ENCODE peak calls at places on chromosomes 12 and 14, in four cellular contexts. One of them, this sample, is unnamed.
A peak's percentile ranks its signal among the peaks of the same experiment; 100 is the strongest.

GRCh38 chr14:34246206-34246605 is 215.8 kb downstream of the SPTSSA start:
- DNase-seq in transverse colon: no peak
- DNase-seq in IMR-90: no peak
- DNase-seq in effector memory CD4-positive, alpha-beta T cell: no peak
- DNase-seq in this sample: no peak

GRCh38 chr14:63650336-63650952 is 8.8 kb upstream of the WDR89 start:
- DNase-seq in transverse colon: no peak
- DNase-seq in IMR-90: peak; percentile 42
- DNase-seq in effector memory CD4-positive, alpha-beta T cell: peak; percentile 22
- DNase-seq in this sample: no peak

GRCh38 chr14:22112004-22112403 is 438.4 kb upstream of the OR4E1 start:
- DNase-seq in transverse colon: no peak
- DNase-seq in IMR-90: no peak
- DNase-seq in effector memory CD4-positive, alpha-beta T cell: peak; percentile 31
- DNase-seq in this sample: peak; percentile 34

GRCh38 chr12:62128186-62128965 is 131.8 kb upstream of the USP15 start:
- DNase-seq in transverse colon: no peak
- DNase-seq in IMR-90: no peak
- DNase-seq in effector memory CD4-positive, alpha-beta T cell: no peak
- DNase-seq in this sample: no peak

GRCh38 chr14:35229495-35230089 is 62.6 kb upstream of the PSMA6 start:
- DNase-seq in transverse colon: no peak
- DNase-seq in IMR-90: no peak
- DNase-seq in effector memory CD4-positive, alpha-beta T cell: no peak
- DNase-seq in this sample: no peak

GRCh38 chr14:75001899-75002298 is 822 bp upstream of the EIF2B2 start:
- DNase-seq in transverse colon: no peak
- DNase-seq in IMR-90: no peak
- DNase-seq in effector memory CD4-positive, alpha-beta T cell: no peak
- DNase-seq in this sample: no peak

GRCh38 chr12:124881123-124881522 is 17.5 kb upstream of the SCARB1 start:
- DNase-seq in transverse colon: no peak
- DNase-seq in IMR-90: no peak
- DNase-seq in effector memory CD4-positive, alpha-beta T cell: no peak
- DNase-seq in this sample: no peak

GRCh38 chr14:50013198-50013918 is 103.0 kb downstream of the VCPKMT start:
- DNase-seq in transverse colon: no peak
- DNase-seq in IMR-90: no peak
- DNase-seq in effector memory CD4-positive, alpha-beta T cell: no peak
- DNase-seq in this sample: peak; percentile 58

GRCh38 chr14:38721822-38722431 is 381.1 kb downstream of the SEC23A start:
- DNase-seq in transverse colon: peak; percentile 79
- DNase-seq in IMR-90: peak; percentile 31
- DNase-seq in effector memory CD4-positive, alpha-beta T cell: no peak
- DNase-seq in this sample: peak; percentile 86

GRCh38 chr12:79020106-79020505 is 155.5 kb downstream of the SYT1 start:
- DNase-seq in transverse colon: no peak
- DNase-seq in IMR-90: peak; percentile 29
- DNase-seq in effector memory CD4-positive, alpha-beta T cell: no peak
- DNase-seq in this sample: no peak

GRCh38 chr12:10557329-10557728 is 51.6 kb downstream of the EIF2S3B start:
- DNase-seq in transverse colon: no peak
- DNase-seq in IMR-90: no peak
- DNase-seq in effector memory CD4-positive, alpha-beta T cell: no peak
- DNase-seq in this sample: no peak
- H3K4me1 ChIP-seq in transverse colon: no peaks in the 10 kb centered on the region
- H3K4me1 ChIP-seq in IMR-90: no peaks in the 10 kb centered on the region
- H3K4me1 ChIP-seq in effector memory CD4-positive, alpha-beta T cell: peaks cover 2% of the 10 kb centered on the region
- H3K4me1 ChIP-seq in this sample: no peaks in the 10 kb centered on the region

GRCh38 chr14:61472801-61473376 is 151.5 kb downstream of the PRKCH start:
- DNase-seq in transverse colon: peak; percentile 47
- DNase-seq in IMR-90: peak; percentile 24
- DNase-seq in effector memory CD4-positive, alpha-beta T cell: peak; percentile 51
- DNase-seq in this sample: no peak

GRCh38 chr14:61470261-61470953 is 149.0 kb downstream of the PRKCH start:
- DNase-seq in transverse colon: no peak
- DNase-seq in IMR-90: peak; percentile 98
- DNase-seq in effector memory CD4-positive, alpha-beta T cell: no peak
- DNase-seq in this sample: peak; percentile 17

GRCh38 chr14:61472025-61472672 is 150.8 kb downstream of the PRKCH start:
- DNase-seq in transverse colon: no peak
- DNase-seq in IMR-90: peak; percentile 99
- DNase-seq in effector memory CD4-positive, alpha-beta T cell: peak; percentile 27
- DNase-seq in this sample: no peak

GRCh38 chr14:61470954-61471279 is 149.5 kb downstream of the PRKCH start:
- DNase-seq in transverse colon: no peak
- DNase-seq in IMR-90: no peak
- DNase-seq in effector memory CD4-positive, alpha-beta T cell: no peak
- DNase-seq in this sample: peak; percentile 12

GRCh38 chr14:61471297-61471980 is 150.1 kb downstream of the PRKCH start:
- DNase-seq in transverse colon: no peak
- DNase-seq in IMR-90: no peak
- DNase-seq in effector memory CD4-positive, alpha-beta T cell: no peak
- DNase-seq in this sample: peak; percentile 17
- H3K4me1 ChIP-seq in transverse colon: peaks cover 60% of the 10 kb centered on the region
- H3K4me1 ChIP-seq in IMR-90: peaks cover 35% of the 10 kb centered on the region
- H3K4me1 ChIP-seq in effector memory CD4-positive, alpha-beta T cell: peaks cover 70% of the 10 kb centered on the region
- H3K4me1 ChIP-seq in this sample: no peaks in the 10 kb centered on the region

GRCh38 chr14:94821705-94822104 is 51.8 kb upstream of the GSC start:
- DNase-seq in transverse colon: no peak
- DNase-seq in IMR-90: no peak
- DNase-seq in effector memory CD4-positive, alpha-beta T cell: no peak
- DNase-seq in this sample: no peak
- H3K4me1 ChIP-seq in transverse colon: no peaks in the 10 kb centered on the region
- H3K4me1 ChIP-seq in IMR-90: no peaks in the 10 kb centered on the region
- H3K4me1 ChIP-seq in effector memory CD4-positive, alpha-beta T cell: no peaks in the 10 kb centered on the region
- H3K4me1 ChIP-seq in this sample: no peaks in the 10 kb centered on the region

GRCh38 chr14:99570542-99571302 is 33.3 kb downstream of the CCDC85C start:
- DNase-seq in transverse colon: no peak
- DNase-seq in IMR-90: no peak
- DNase-seq in effector memory CD4-positive, alpha-beta T cell: no peak
- DNase-seq in this sample: no peak
- H3K4me1 ChIP-seq in transverse colon: peaks cover 96% of the 10 kb centered on the region
- H3K4me1 ChIP-seq in IMR-90: peaks cover 46% of the 10 kb centered on the region
- H3K4me1 ChIP-seq in effector memory CD4-positive, alpha-beta T cell: no peaks in the 10 kb centered on the region
- H3K4me1 ChIP-seq in this sample: peaks cover 56% of the 10 kb centered on the region

DNA sequence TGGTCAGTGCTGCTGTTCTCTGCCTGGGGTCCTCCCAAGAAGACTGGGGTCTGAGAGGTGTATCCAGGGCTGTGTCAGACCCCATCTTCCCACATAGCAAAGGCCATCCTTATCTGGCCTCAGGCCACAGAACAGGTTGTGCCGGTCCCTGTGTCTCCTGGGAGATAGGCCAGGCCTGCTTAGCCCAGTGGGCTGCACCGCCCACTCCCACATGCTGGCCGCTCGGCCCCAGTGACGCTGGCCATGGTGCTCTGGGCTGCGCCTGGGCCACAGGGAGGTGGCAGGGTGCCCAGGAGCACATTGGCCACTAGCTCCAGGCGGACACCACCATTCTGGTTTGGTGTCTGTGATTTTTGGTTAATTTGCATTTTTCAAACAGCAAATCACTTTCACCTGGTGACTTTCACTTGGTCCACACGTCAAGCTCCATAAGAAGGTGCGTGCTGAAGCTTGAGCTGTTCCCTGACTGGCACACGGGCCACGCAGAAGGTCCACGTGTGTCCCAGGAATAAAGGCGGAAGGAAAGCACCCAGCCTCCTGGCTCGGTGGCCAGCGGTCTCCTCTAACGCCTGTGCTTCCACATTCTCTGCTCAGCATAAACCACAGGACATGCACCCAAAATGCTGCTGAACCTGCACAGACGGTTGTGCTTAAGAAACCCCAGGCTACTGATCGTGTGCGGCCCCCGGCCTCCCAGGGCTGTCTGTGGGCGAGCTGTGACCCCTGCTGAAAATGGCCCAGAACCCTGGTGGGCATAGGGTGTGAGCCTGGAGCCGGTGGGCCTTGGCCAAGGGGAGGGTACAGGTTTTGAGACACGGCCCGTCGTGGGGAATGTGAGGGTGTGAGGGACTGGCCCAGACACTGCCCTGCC is 4.6 kb downstream of the FBRSL1 start:
- DNase-seq in transverse colon: no peak
- DNase-seq in IMR-90: no peak
- DNase-seq in effector memory CD4-positive, alpha-beta T cell: no peak
- DNase-seq in this sample: no peak
- H3K4me1 ChIP-seq in transverse colon: peaks cover 56% of the 10 kb centered on the region
- H3K4me1 ChIP-seq in IMR-90: peaks cover 13% of the 10 kb centered on the region
- H3K4me1 ChIP-seq in effector memory CD4-positive, alpha-beta T cell: peaks cover 66% of the 10 kb centered on the region
- H3K4me1 ChIP-seq in this sample: peaks cover 31% of the 10 kb centered on the region

DNA sequence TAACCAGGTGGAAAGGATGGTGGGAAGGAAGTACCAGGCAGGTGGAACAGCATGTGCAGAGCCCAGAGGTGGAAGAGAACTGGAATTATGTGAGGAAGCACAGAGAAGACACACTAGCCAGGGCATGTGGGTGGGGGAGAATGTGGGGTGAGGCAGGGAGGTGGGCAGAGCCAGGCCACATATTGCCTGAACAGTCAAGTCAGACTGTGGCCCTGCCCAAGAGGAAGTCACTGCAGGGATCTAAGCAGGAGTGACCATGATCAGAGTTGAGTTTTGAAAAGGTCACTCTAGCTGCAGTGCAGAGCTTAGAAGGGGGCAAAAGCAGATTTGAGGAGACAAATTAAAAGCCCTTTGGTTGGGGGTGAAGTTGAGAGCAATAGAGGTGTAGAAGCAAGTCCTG is 114.0 kb upstream of the SLC38A2 start:
- DNase-seq in transverse colon: no peak
- DNase-seq in IMR-90: no peak
- DNase-seq in effector memory CD4-positive, alpha-beta T cell: no peak
- DNase-seq in this sample: no peak
- H3K4me1 ChIP-seq in transverse colon: peaks cover 18% of the 10 kb centered on the region
- H3K4me1 ChIP-seq in IMR-90: peaks cover 12% of the 10 kb centered on the region
- H3K4me1 ChIP-seq in effector memory CD4-positive, alpha-beta T cell: no peaks in the 10 kb centered on the region
- H3K4me1 ChIP-seq in this sample: no peaks in the 10 kb centered on the region